ENCODE peak calls at places on chromosomes 11 and 22, in four cellular contexts. E is epithelial cell of esophagus, Q is spleen, R is cardiac fibroblast. Z is an unnamed sample.
A peak's percentile ranks its signal among the peaks of the same experiment; 100 is the strongest.

GRCh38 chr22:42548597-42549328 is 5.0 kb upstream of the SERHL2 start:
- DNase-seq in E (no peak), Q (no peak), R (no peak), Z (no peak)

GRCh38 chr11:117221775-117222517 is 9.9 kb downstream of the PCSK7 start:
- DNase-seq in E (peak; percentile 41), Q (no peak), R (peak; percentile 71), Z (peak; percentile 83)

GRCh38 chr11:18393581-18394299 is 623 bp upstream of the LDHA start:
- DNase-seq in E (no peak), Q (peak; percentile 82), R (no peak), Z (no peak)

GRCh38 chr11:19370100-19370861 is 129.5 kb upstream of the E2F8 start:
- DNase-seq in E (peak; percentile 93), Q (no peak), R (peak; percentile 94), Z (peak; percentile 96)

GRCh38 chr22:32804823-32805585 is 3.5 kb downstream of the TIMP3 start:
- DNase-seq in E (no peak), Q (no peak), R (no peak), Z (no peak)

GRCh38 chr11:67024410-67024809 is 1.5 kb downstream of the SYT12 start:
- DNase-seq in E (no peak), Q (no peak), R (no peak), Z (no peak)

GRCh38 chr22:46054878-46055158 is 77.9 kb upstream of the WNT7B start:
- DNase-seq in E (no peak), Q (no peak), R (no peak), Z (no peak)

GRCh38 chr22:16955678-16956210 is 52.3 kb downstream of the GAB4 start:
- DNase-seq in E (no peak), Q (no peak), R (no peak), Z (peak; percentile 3)

GRCh38 chr11:46015941-46016340 is 93.5 kb downstream of the LARGE2 start:
- DNase-seq in E (no peak), Q (no peak), R (no peak), Z (no peak)

GRCh38 chr22:36738416-36739020 is 35.0 kb upstream of the CACNG2 start:
- DNase-seq in E (no peak), Q (no peak), R (no peak), Z (no peak)

GRCh38 chr11:54603898-54604297 is at the start of gene OR4C46:
- DNase-seq in E (no peak), Q (no peak), R (no peak), Z (no peak)

GRCh38 chr11:17721242-17721999 is 2.0 kb downstream of the MYOD1 start:
- DNase-seq in E (no peak), Q (no peak), R (no peak), Z (no peak)

GRCh38 chr11:127670372-127670771 is 669.8 kb upstream of the KIRREL3 start:
- DNase-seq in E (no peak), Q (no peak), R (no peak), Z (no peak)

GRCh38 chr11:130831506-130832385 is 84.5 kb downstream of the SNX19 start:
- DNase-seq in E (peak; percentile 28), Q (no peak), R (no peak), Z (peak; percentile 68)

GRCh38 chr11:95338430-95338991 is 107.5 kb upstream of the SESN3 start:
- DNase-seq in E (peak; percentile 37), Q (peak; percentile 70), R (peak; percentile 62), Z (peak; percentile 70)

GRCh38 chr11:1202154-1202775 is 20.6 kb upstream of the MUC5B start:
- DNase-seq in E (no peak), Q (peak; percentile 71), R (no peak), Z (no peak)

GRCh38 chr11:65981101-65981740 is 19.7 kb downstream of the SART1 start:
- DNase-seq in E (no peak), Q (no peak), R (no peak), Z (no peak)

GRCh38 chr11:130369141-130369691 is 54.5 kb upstream of the ZBTB44 start:
- DNase-seq in E (no peak), Q (no peak), R (no peak), Z (no peak)

GRCh38 chr22:42313804-42314581 is 43.5 kb upstream of the TCF20 start:
- DNase-seq in E (peak; percentile 88), Q (no peak), R (peak; percentile 28), Z (peak; percentile 3)

GRCh38 chr22:41380993-41381328 is 781 bp upstream of the TEF start:
- DNase-seq in E (peak; percentile 61), Q (no peak), R (peak; percentile 87), Z (peak; percentile 90)

GRCh38 chr11:111624602-111625001 is 22.4 kb downstream of the SIK2 start:
- DNase-seq in E (no peak), Q (no peak), R (no peak), Z (no peak)

GRCh38 chr11:2342981-2343380 is 34.1 kb upstream of the CD81 start:
- DNase-seq in E (no peak), Q (no peak), R (peak; percentile 17), Z (peak; percentile 4)

DNA sequence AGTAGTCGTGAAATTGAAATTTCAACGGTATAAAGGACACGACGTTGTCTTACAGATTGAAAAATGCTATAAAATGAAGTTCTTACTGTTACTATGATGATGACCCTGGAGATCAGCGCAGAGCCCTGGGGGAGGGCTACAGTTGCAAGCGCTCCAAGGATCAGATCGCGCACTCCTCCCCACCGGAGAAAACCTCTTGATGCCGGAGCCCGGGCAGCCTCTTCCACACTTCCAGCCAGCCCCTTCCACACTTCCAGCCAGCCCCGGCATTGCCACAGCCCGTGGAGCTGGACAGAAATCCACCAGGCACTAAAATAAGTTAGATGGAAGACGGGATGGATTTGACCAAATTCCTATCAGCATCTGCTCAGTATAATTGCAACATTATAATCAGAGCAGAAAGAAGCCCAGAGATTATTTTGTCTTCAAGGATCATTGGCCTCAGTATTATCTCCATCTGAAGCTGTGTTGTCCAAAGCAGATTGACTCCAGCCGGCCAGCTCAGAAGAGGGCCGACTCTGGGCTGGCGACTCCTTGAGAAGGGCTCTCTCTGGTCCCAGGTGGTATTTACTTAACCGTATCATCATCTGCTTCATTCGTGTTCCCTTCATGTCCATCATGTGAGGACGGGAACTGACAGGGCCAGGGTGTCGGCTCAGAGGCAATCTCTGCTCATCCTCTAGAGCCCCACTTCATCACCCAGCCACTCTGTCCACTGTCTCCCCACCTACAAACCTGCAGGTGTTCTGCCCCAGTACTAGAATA is 777 bp upstream of the MICAL3 start:
- DNase-seq in E (no peak), Q (peak; percentile 53), R (no peak), Z (no peak)
- H3K4me3 ChIP-seq in E (no peak overlapping the region), Q (no peak overlapping the region), R (peak overlapping the region; percentile 22), Z (peak overlapping the region; percentile 36)

GRCh38 chr22:49856343-49856742 is 2.7 kb downstream of the ZBED4 start:
- DNase-seq in E (no peak), Q (no peak), R (no peak), Z (no peak)

GRCh38 chr22:49853981-49854791 is 542 bp downstream of the ZBED4 start:
- DNase-seq in E (peak; percentile 35), Q (peak; percentile 91), R (peak; percentile 36), Z (no peak)

GRCh38 chr22:49852898-49853894 is at the start of gene ZBED4:
- DNase-seq in E (peak; percentile 97), Q (peak; percentile 100), R (peak; percentile 96), Z (peak; percentile 94)

GRCh38 chr22:49856766-49857618 is 3.3 kb downstream of the ZBED4 start:
- DNase-seq in E (no peak), Q (peak; percentile 77), R (no peak), Z (no peak)

GRCh38 chr22:49855491-49855911 is 1.9 kb downstream of the ZBED4 start:
- DNase-seq in E (no peak), Q (peak; percentile 51), R (peak; percentile 33), Z (peak; percentile 22)
- H3K4me3 ChIP-seq in E (peak overlapping the region; percentile 79), Q (peak overlapping the region; percentile 68), R (peak overlapping the region; percentile 79), Z (peak overlapping the region; percentile 68)

GRCh38 chr11:60357771-60358170 is 20.6 kb upstream of the MS4A7 start:
- DNase-seq in E (no peak), Q (no peak), R (no peak), Z (no peak)
- H3K4me3 ChIP-seq in E (no peak overlapping the region), Q (no peak overlapping the region), R (no peak overlapping the region), Z (no peak overlapping the region)

GRCh38 chr11:31812392-31813241 is 1.5 kb upstream of the PAX6 start:
- DNase-seq in E (no peak), Q (peak; percentile 74), R (no peak), Z (no peak)
- H3K4me3 ChIP-seq in E (peak overlapping the region; percentile 2), Q (peak overlapping the region; percentile 48), R (peak overlapping the region; percentile 30), Z (peak overlapping the region; percentile 2)

DNA sequence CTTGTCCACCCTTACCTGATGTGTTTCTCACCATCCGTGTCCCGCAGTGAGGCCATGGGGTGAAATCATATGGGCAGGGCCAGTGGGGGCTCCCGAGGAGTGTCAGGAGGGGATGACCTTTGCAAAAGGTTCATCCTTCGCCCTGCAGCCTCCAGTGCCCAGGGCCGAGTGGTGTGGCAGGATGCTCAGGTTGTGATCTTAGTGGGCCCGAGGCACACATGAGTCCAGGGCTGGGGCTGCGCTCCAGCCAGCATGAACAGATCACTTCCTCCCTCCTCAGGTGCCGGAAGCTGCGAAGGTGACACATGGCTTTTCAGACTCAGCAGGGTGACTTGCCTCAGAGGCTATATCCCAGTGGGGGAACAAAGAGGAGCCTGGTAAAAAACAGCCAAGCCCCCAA is 2.8 kb upstream of the FKBP2 start:
- DNase-seq in E (no peak), Q (peak; percentile 82), R (no peak), Z (no peak)
- H3K4me3 ChIP-seq in E (no peak overlapping the region), Q (no peak overlapping the region), R (no peak overlapping the region), Z (no peak overlapping the region)

GRCh38 chr11:63574856-63575602 is 11.8 kb upstream of the PLAAT2 start:
- DNase-seq in E (peak; percentile 53), Q (no peak), R (no peak), Z (peak; percentile 67)
- H3K4me3 ChIP-seq in E (no peak overlapping the region), Q (no peak overlapping the region), R (peak overlapping the region; percentile 29), Z (no peak overlapping the region)

GRCh38 chr11:75159081-75159953 is 8.4 kb downstream of the SLCO2B1 start:
- DNase-seq in E (no peak), Q (no peak), R (no peak), Z (no peak)
- H3K4me3 ChIP-seq in E (no peak overlapping the region), Q (no peak overlapping the region), R (no peak overlapping the region), Z (no peak overlapping the region)